ENCODE peak calls at places on chromosomes 7 and 10, in seven cellular contexts. T is NCI-H1417 treated with DMSO at 0.1 percent for 48 hours; K is Calu3; Z is stimulated activated CD4-positive, alpha-beta T cell treated with anti-CD3 and anti-CD28 coated beads, Interleukin-2, amount 100 ng/mL, for 48 hours; Y is H54; S is chondrocyte; M is breast epithelium. R is an unnamed sample.
A peak's percentile ranks its signal among the peaks of the same experiment; 100 is the strongest.

GRCh38 chr7:151968357-151968756 is 12.1 kb downstream of the GALNTL5 start:
- DNase-seq in Z (no peak), S (no peak), M (no peak), K (no peak), Y (no peak), T (no peak), R (peak; percentile 13)

GRCh38 chr7:77727936-77728701 is 31.9 kb downstream of the RSBN1L start:
- DNase-seq in Z (no peak), K (no peak), M (no peak), T (peak; percentile 12), S (no peak), Y (no peak), R (no peak)

GRCh38 chr10:34184901-34185386 is 630.2 kb downstream of the PARD3 start:
- DNase-seq in T (no peak), K (no peak), S (no peak), Z (no peak), Y (no peak), M (no peak), R (no peak)

GRCh38 chr7:70595741-70596574 is 536.0 kb upstream of the GALNT17 start:
- DNase-seq in Y (no peak), K (no peak), T (no peak), S (no peak), Z (no peak), M (no peak), R (peak; percentile 81)

GRCh38 chr10:114876169-114876568 is 54.6 kb downstream of the FHIP2A start:
- DNase-seq in Y (no peak), Z (no peak), K (peak; percentile 13), S (no peak), T (no peak), M (no peak), R (no peak)

GRCh38 chr10:120483006-120483405 is 26.0 kb downstream of the PLPP4 start:
- DNase-seq in S (no peak), M (no peak), Z (no peak), Y (no peak), T (no peak), K (no peak), R (no peak)

GRCh38 chr7:16136896-16137295 is 284.4 kb downstream of the CRPPA start:
- DNase-seq in K (no peak), Y (no peak), S (no peak), Z (no peak), M (no peak), T (no peak), R (no peak)

GRCh38 chr7:34123316-34123715 is 218.0 kb downstream of the BMPER start:
- DNase-seq in T (no peak), M (no peak), Z (no peak), S (no peak), Y (no peak), K (no peak), R (no peak)

GRCh38 chr10:91220954-91221696 is 662 bp downstream of the PCGF5 start:
- DNase-seq in T (no peak), S (no peak), K (no peak), Z (no peak), M (no peak), Y (peak; percentile 40), R (no peak)

GRCh38 chr7:6210973-6211372 is 61.5 kb downstream of the CYTH3 start:
- DNase-seq in Z (no peak), T (no peak), Y (no peak), M (no peak), K (no peak), S (no peak), R (no peak)

GRCh38 chr10:23525406-23525805 is 86.5 kb downstream of the OTUD1 start:
- DNase-seq in K (peak; percentile 46), M (no peak), T (no peak), Y (no peak), Z (no peak), S (no peak), R (no peak)

GRCh38 chr10:28331821-28332220 is 29.0 kb upstream of the MPP7 start:
- DNase-seq in Z (no peak), M (no peak), K (no peak), S (no peak), Y (peak; percentile 13), T (no peak), R (no peak)

GRCh38 chr7:11294218-11294617 is 320.5 kb downstream of the PHF14 start:
- DNase-seq in Z (no peak), M (no peak), T (no peak), K (no peak), Y (no peak), S (no peak), R (no peak)

GRCh38 chr7:86911703-86912102 is 147.8 kb downstream of the ELAPOR2 start:
- DNase-seq in Z (no peak), K (no peak), T (no peak), Y (no peak), S (no peak), M (no peak), R (no peak)

GRCh38 chr10:106450966-106451365 is 713.5 kb downstream of the SORCS1 start:
- DNase-seq in Z (no peak), Y (no peak), T (no peak), S (no peak), K (no peak), M (no peak), R (no peak)

GRCh38 chr7:37187179-37187578 is 261.5 kb downstream of the ELMO1 start:
- DNase-seq in M (no peak), K (no peak), Z (no peak), T (peak; percentile 19), S (no peak), Y (no peak), R (no peak)

GRCh38 chr7:68503400-68503799 is 1094.9 kb upstream of the AUTS2 start:
- DNase-seq in T (no peak), M (no peak), S (no peak), K (no peak), Z (no peak), Y (no peak), R (no peak)

GRCh38 chr10:28928484-28928883 is 251.2 kb downstream of the BAMBI start:
- DNase-seq in M (no peak), S (no peak), K (peak; percentile 73), T (no peak), Z (no peak), Y (no peak), R (no peak)

GRCh38 chr10:59006511-59007306 is 169.7 kb upstream of the PHYHIPL start:
- DNase-seq in Y (peak; percentile 55), S (no peak), M (no peak), Z (no peak), K (peak; percentile 22), T (no peak), R (no peak)

R was measured in H1.